ENCODE peak calls at places on chromosomes 11 and 22, in five cellular contexts. T, A, G, I and V are unnamed samples. For H3K4me1, the result is how much of the 10 kb centered on the place peaks cover.

GRCh38 chr22:44392446-44392921 is 79.7 kb upstream of the SHISAL1 start:
- DNase-seq in T (no peak), A (peak), G (peak), I (no peak), V (peak)

GRCh38 chr11:128828350-128828749 is 38.7 kb downstream of the KCNJ1 start:
- DNase-seq in T (peak), A (no peak), G (peak), I (no peak), V (peak)

GRCh38 chr11:12430351-12430750 is 53.0 kb downstream of the PARVA start:
- DNase-seq in T (no peak), A (peak), G (peak), I (no peak), V (peak)

GRCh38 chr11:129733384-129733783 is 82.3 kb upstream of the TMEM45B start:
- DNase-seq in T (no peak), A (no peak), G (no peak), I (no peak), V (no peak)

GRCh38 chr11:20353829-20354434 is 9.6 kb upstream of the HTATIP2 start:
- DNase-seq in T (peak), A (peak), G (peak), I (peak), V (peak)

GRCh38 chr11:74417379-74417804 is 19.2 kb upstream of the PGM2L1 start:
- DNase-seq in T (no peak), A (peak), G (peak), I (no peak), V (peak)

GRCh38 chr11:5624489-5625278 is at the start of gene TRIM34:
- DNase-seq in T (peak), A (peak), G (peak), I (no peak), V (peak)

GRCh38 chr11:91538065-91538464 is 686.6 kb upstream of the FAT3 start:
- DNase-seq in T (no peak), A (no peak), G (no peak), I (no peak), V (no peak)

GRCh38 chr11:134062255-134063030 is 6.4 kb upstream of the JAM3 start:
- DNase-seq in T (no peak), A (peak), G (no peak), I (no peak), V (no peak)

GRCh38 chr11:118608268-118609214 is 1.1 kb downstream of the PHLDB1 start:
- DNase-seq in T (peak), A (peak), G (peak), I (no peak), V (peak)

GRCh38 chr22:46052801-46053562 is 76.0 kb upstream of the WNT7B start:
- DNase-seq in T (peak), A (peak), G (no peak), I (no peak), V (peak)

GRCh38 chr22:46935506-46936377 is 173.3 kb downstream of the TBC1D22A start:
- DNase-seq in T (no peak), A (no peak), G (no peak), I (no peak), V (peak)

GRCh38 chr11:38788591-38788990 is 2190.6 kb upstream of the RAG2 start:
- DNase-seq in T (no peak), A (peak), G (no peak), I (no peak), V (no peak)

GRCh38 chr11:74322667-74323066 is 11.2 kb upstream of the P4HA3 start:
- DNase-seq in T (no peak), A (peak), G (peak), I (no peak), V (no peak)

GRCh38 chr11:18608373-18608772 is 8.8 kb downstream of the MISFA start:
- DNase-seq in T (peak), A (no peak), G (peak), I (no peak), V (no peak)

GRCh38 chr11:2558402-2558801 is 113.6 kb downstream of the KCNQ1 start:
- DNase-seq in T (no peak), A (no peak), G (no peak), I (no peak), V (no peak)

GRCh38 chr22:29314537-29315285 is 786 bp downstream of the RASL10A start:
- DNase-seq in T (no peak), A (no peak), G (no peak), I (no peak), V (peak)

GRCh38 chr11:76087749-76088148 is 118.6 kb downstream of the WNT11 start:
- DNase-seq in T (no peak), A (no peak), G (no peak), I (no peak), V (no peak)

GRCh38 chr11:94879006-94879405 is 94.3 kb downstream of the CWC15 start:
- DNase-seq in T (no peak), A (no peak), G (no peak), I (no peak), V (no peak)

GRCh38 chr11:20023082-20023426 is 137.2 kb downstream of the DBX1 start:
- DNase-seq in T (no peak), A (no peak), G (no peak), I (no peak), V (no peak)

GRCh38 chr11:83292709-83293435 is 6.7 kb upstream of the CCDC90B start:
- DNase-seq in T (peak), A (peak), G (peak), I (peak), V (peak)

GRCh38 chr11:73308963-73309960 is 1.2 kb downstream of the ARHGEF17 start:
- DNase-seq in T (peak), A (peak), G (peak), I (peak), V (no peak)

GRCh38 chr11:116697011-116697410 is 75.8 kb downstream of the BUD13 start:
- DNase-seq in T (no peak), A (no peak), G (no peak), I (no peak), V (peak)

GRCh38 chr22:32572741-32573140 is 98.1 kb downstream of the FBXO7 start:
- DNase-seq in T (no peak), A (no peak), G (peak), I (no peak), V (no peak)

GRCh38 chr11:57321996-57322880 is 2.5 kb downstream of the TNKS1BP1 start:
- DNase-seq in T (peak), A (peak), G (peak), I (peak), V (peak)

GRCh38 chr11:74255741-74256369 is 55.6 kb downstream of the P4HA3 start:
- DNase-seq in T (peak), A (peak), G (peak), I (peak), V (peak)

GRCh38 chr11:1502971-1503707 is 16.6 kb upstream of the MOB2 start:
- DNase-seq in T (no peak), A (peak), G (no peak), I (no peak), V (no peak)

GRCh38 chr11:122038543-122038942 is 77.5 kb downstream of the BLID start:
- DNase-seq in T (no peak), A (peak), G (peak), I (no peak), V (peak)

DNA sequence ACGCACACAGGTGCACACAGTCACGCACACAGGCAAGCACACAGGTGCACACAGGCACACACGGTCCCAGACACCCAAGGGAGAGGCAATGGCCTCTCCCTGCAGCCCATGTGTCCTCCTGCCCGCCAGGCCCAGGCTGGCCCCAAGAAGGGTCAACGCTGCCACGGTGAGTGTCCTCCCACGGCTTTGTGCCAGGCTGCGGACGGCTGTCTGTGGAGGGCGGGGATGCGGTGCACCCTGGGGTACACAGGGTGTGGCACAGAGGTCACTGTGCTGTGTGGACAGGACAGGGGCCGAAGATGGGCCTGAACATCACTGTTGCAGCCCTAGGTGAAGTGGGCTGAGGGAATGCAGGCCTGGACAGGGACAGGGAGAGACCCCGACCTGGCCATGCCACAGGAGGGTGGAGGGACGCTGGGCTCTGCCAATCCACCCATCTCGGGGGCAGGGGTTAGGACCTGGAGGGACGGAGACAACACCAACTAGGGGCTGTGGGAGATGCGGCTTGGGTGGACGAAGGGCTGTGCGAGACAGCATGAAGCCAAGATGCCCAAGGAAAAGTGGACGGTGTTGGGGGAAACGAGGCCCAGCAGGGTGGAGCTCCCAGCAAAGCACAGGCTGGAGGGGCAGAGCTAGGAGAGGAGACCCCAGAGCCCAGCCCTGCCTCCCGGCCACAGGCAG is 523.8 kb downstream of the BRD1 start:
- DNase-seq in T (no peak), A (no peak), G (no peak), I (no peak), V (no peak)
- H3K4me1 ChIP-seq in T (under half), A (under half), G (under half), I (under half), V (under half)

GRCh38 chr11:10305262-10305963 is 540 bp downstream of the ADM start:
- DNase-seq in T (no peak), A (peak), G (peak), I (no peak), V (peak)
- TF ChIP-seq CTCF in T (no peak), A (no peak), G (no peak), I (no peak), V (no peak)

GRCh38 chr11:35142481-35143207 is 3.7 kb downstream of the CD44 start:
- DNase-seq in T (peak), A (peak), G (peak), I (no peak), V (peak)
- H3K9ac ChIP-seq in T (no peak), A (no peak), G (peak), I (peak), V (no peak)

DNA sequence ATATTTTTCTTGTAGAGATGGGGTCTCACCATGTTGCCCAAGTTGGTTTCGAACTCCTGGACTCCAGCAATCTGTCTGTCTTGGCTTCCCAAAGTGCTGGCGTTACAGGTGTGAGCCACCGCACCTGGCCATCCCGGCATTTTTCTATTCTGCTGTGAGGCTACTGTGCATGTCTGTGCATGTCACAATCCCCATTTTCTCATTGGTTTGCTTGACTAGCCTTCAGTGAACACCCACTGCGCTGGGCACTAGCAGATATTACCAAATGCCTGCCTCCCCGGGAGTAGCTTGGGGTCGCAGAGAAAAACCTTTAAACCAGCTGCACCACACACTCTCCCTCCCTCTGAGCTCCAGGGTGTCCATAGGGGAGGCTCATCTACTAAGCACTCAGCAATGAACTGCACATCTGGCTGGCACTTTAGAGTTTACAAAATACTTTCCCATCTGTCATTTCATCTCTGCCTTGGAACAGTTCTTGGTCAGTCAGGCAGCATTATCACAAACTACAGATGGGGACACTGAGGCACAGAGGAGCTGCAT is 4.9 kb downstream of the CSNK1E start:
- DNase-seq in T (no peak), A (no peak), G (peak), I (no peak), V (no peak)
- H3K4me1 ChIP-seq in T (under half), A (under half), G (under half), I (under half), V (under half)

GRCh38 chr11:67317365-67318238 is 14.3 kb downstream of the SSH3 start:
- DNase-seq in T (peak), A (peak), G (peak), I (peak), V (peak)
- TF ChIP-seq CTCF in T (peak), A (peak), G (peak), I (peak), V (peak)

DNA sequence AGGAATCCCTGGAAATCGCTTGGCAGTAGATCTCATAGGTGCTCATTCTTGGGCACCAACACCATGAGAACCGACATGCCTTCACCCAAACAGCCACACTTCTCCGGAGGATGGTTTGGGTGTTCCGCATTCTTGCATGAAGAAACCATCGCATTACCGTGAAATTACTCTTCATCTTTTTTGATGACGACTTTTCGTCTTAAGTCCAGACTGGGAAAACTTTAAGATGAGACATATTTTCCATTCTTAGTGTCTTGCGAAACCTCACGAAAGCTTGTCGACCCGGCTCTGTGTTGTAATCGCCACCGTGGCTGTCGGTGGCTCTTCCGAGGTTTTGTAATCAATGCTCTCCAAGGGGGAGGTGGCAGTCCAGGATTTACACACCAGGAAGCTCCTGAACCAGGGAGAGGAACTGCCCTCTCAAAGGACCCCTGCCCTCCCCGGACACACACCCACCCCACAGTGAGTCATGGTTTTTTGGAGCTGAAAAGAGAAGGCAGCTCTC is 1.7 kb downstream of the TOM1 start:
- DNase-seq in T (no peak), A (peak), G (peak), I (no peak), V (peak)
- H3K9ac ChIP-seq in T (no peak), A (no peak), G (peak), I (no peak), V (peak)

DNA sequence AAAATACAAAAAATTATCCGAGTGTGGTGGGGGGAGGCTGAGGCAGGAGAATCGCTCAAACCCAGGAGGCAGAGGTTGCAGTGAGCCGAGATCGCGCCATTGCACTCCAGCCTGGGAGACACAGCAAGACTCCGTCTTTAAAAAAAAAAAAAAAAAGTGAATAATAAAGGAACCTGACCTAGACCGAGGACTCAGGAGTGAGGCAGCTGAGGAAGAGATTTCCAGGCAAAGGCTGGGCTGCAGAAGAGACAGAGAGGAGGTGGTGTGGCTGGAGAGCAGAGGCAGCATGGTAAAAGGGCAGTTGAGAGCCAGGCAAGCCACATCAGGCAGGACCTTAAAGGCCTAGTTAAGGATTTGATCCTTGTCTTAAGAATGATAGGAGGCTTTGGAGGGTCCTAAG is 28.4 kb upstream of the SMCO4 start:
- DNase-seq in T (no peak), A (no peak), G (no peak), I (no peak), V (no peak)
- H3K4me1 ChIP-seq in T (under half), A (under half), G (under half), I (under half), V (under half)

GRCh38 chr11:48081151-48082010 is 101.0 kb downstream of the PTPRJ start:
- DNase-seq in T (peak), A (peak), G (peak), I (no peak), V (no peak)
- TF ChIP-seq CTCF in T (no peak), A (no peak), G (no peak), I (no peak), V (no peak)